ENCODE peak calls at places on chromosomes 4 and X, in four cellular contexts. One of them, this sample, is unnamed.

GRCh38 chr4:2781911-2782310 is 11.0 kb upstream of the SH3BP2 start:
- DNase-seq in H54: no peak
- DNase-seq in activated gamma-delta T cell treated with anti-CD3 and anti-CD28 coated beads, Interleukin-2, amount 50 U/mL, for 16 hours: no peak
- DNase-seq in dorsolateral prefrontal cortex: no peak
- DNase-seq in this sample: no peak

GRCh38 chr4:103098746-103099421 is 750 bp downstream of the BDH2 start:
- DNase-seq in activated gamma-delta T cell treated with anti-CD3 and anti-CD28 coated beads, Interleukin-2, amount 50 U/mL, for 16 hours: no peak
- DNase-seq in dorsolateral prefrontal cortex: no peak
- DNase-seq in H54: no peak
- DNase-seq in this sample: no peak

GRCh38 chr4:52789774-52790173 is 38.5 kb upstream of the ERVMER34-1 start:
- DNase-seq in dorsolateral prefrontal cortex: no peak
- DNase-seq in activated gamma-delta T cell treated with anti-CD3 and anti-CD28 coated beads, Interleukin-2, amount 50 U/mL, for 16 hours: no peak
- DNase-seq in H54: no peak
- DNase-seq in this sample: no peak

GRCh38 chr4:26226978-26227377 is 93.8 kb upstream of the RBPJ start:
- DNase-seq in activated gamma-delta T cell treated with anti-CD3 and anti-CD28 coated beads, Interleukin-2, amount 50 U/mL, for 16 hours: no peak
- DNase-seq in H54: no peak
- DNase-seq in dorsolateral prefrontal cortex: no peak
- DNase-seq in this sample: no peak

GRCh38 chr4:178356725-178357124 is 914.5 kb upstream of the AGA start:
- DNase-seq in dorsolateral prefrontal cortex: no peak
- DNase-seq in H54: no peak
- DNase-seq in activated gamma-delta T cell treated with anti-CD3 and anti-CD28 coated beads, Interleukin-2, amount 50 U/mL, for 16 hours: no peak
- DNase-seq in this sample: no peak

GRCh38 chrX:39969099-39969825 is 128.5 kb downstream of the BCOR start:
- DNase-seq in dorsolateral prefrontal cortex: no peak
- DNase-seq in activated gamma-delta T cell treated with anti-CD3 and anti-CD28 coated beads, Interleukin-2, amount 50 U/mL, for 16 hours: no peak
- DNase-seq in H54: no peak
- DNase-seq in this sample: no peak

GRCh38 chr4:103052145-103052544 is 24.4 kb downstream of the SLC9B2 start:
- DNase-seq in dorsolateral prefrontal cortex: no peak
- DNase-seq in activated gamma-delta T cell treated with anti-CD3 and anti-CD28 coated beads, Interleukin-2, amount 50 U/mL, for 16 hours: no peak
- DNase-seq in H54: no peak
- DNase-seq in this sample: no peak

GRCh38 chr4:179467890-179468289 is 2025.7 kb upstream of the AGA start:
- DNase-seq in dorsolateral prefrontal cortex: no peak
- DNase-seq in activated gamma-delta T cell treated with anti-CD3 and anti-CD28 coated beads, Interleukin-2, amount 50 U/mL, for 16 hours: no peak
- DNase-seq in H54: no peak
- DNase-seq in this sample: no peak

GRCh38 chrX:38129366-38129765 is 91.3 kb downstream of the SRPX start:
- DNase-seq in H54: no peak
- DNase-seq in activated gamma-delta T cell treated with anti-CD3 and anti-CD28 coated beads, Interleukin-2, amount 50 U/mL, for 16 hours: no peak
- DNase-seq in dorsolateral prefrontal cortex: no peak
- DNase-seq in this sample: no peak

GRCh38 chrX:38699603-38700110 is 101.6 kb upstream of the MID1IP1 start:
- DNase-seq in H54: no peak
- DNase-seq in dorsolateral prefrontal cortex: no peak
- DNase-seq in activated gamma-delta T cell treated with anti-CD3 and anti-CD28 coated beads, Interleukin-2, amount 50 U/mL, for 16 hours: no peak
- DNase-seq in this sample: no peak

GRCh38 chr4:187021436-187022205 is 298.0 kb upstream of the FAT1 start:
- DNase-seq in dorsolateral prefrontal cortex: no peak
- DNase-seq in H54: no peak
- DNase-seq in activated gamma-delta T cell treated with anti-CD3 and anti-CD28 coated beads, Interleukin-2, amount 50 U/mL, for 16 hours: no peak
- DNase-seq in this sample: no peak

GRCh38 chr4:51843309-51844156 is 580 bp downstream of the DCUN1D4 start:
- DNase-seq in dorsolateral prefrontal cortex: peak
- DNase-seq in activated gamma-delta T cell treated with anti-CD3 and anti-CD28 coated beads, Interleukin-2, amount 50 U/mL, for 16 hours: peak
- DNase-seq in H54: peak
- DNase-seq in this sample: peak

GRCh38 chrX:150587585-150588503 is 19.4 kb downstream of the MTM1 start:
- DNase-seq in activated gamma-delta T cell treated with anti-CD3 and anti-CD28 coated beads, Interleukin-2, amount 50 U/mL, for 16 hours: peak
- DNase-seq in H54: no peak
- DNase-seq in dorsolateral prefrontal cortex: peak
- DNase-seq in this sample: no peak

GRCh38 chr4:133476064-133476463 is 327.0 kb downstream of the PCDH10 start:
- DNase-seq in activated gamma-delta T cell treated with anti-CD3 and anti-CD28 coated beads, Interleukin-2, amount 50 U/mL, for 16 hours: no peak
- DNase-seq in dorsolateral prefrontal cortex: no peak
- DNase-seq in H54: no peak
- DNase-seq in this sample: no peak

GRCh38 chr4:41541697-41542096 is 3.7 kb downstream of the LIMCH1 start:
- DNase-seq in H54: no peak
- DNase-seq in activated gamma-delta T cell treated with anti-CD3 and anti-CD28 coated beads, Interleukin-2, amount 50 U/mL, for 16 hours: no peak
- DNase-seq in dorsolateral prefrontal cortex: no peak
- DNase-seq in this sample: no peak

GRCh38 chr4:106993846-106994245 is 42.3 kb downstream of the DKK2 start:
- DNase-seq in H54: no peak
- DNase-seq in activated gamma-delta T cell treated with anti-CD3 and anti-CD28 coated beads, Interleukin-2, amount 50 U/mL, for 16 hours: no peak
- DNase-seq in dorsolateral prefrontal cortex: no peak
- DNase-seq in this sample: no peak

GRCh38 chrX:118569676-118570075 is 74.1 kb downstream of the DOCK11 start:
- DNase-seq in activated gamma-delta T cell treated with anti-CD3 and anti-CD28 coated beads, Interleukin-2, amount 50 U/mL, for 16 hours: no peak
- DNase-seq in H54: no peak
- DNase-seq in dorsolateral prefrontal cortex: no peak
- DNase-seq in this sample: no peak

GRCh38 chrX:77820328-77820727 is 34.3 kb upstream of the ATRX start:
- DNase-seq in activated gamma-delta T cell treated with anti-CD3 and anti-CD28 coated beads, Interleukin-2, amount 50 U/mL, for 16 hours: no peak
- DNase-seq in H54: no peak
- DNase-seq in dorsolateral prefrontal cortex: no peak
- DNase-seq in this sample: no peak

GRCh38 chr4:3766207-3766790 is at the start of gene ADRA2C:
- DNase-seq in dorsolateral prefrontal cortex: no peak
- DNase-seq in activated gamma-delta T cell treated with anti-CD3 and anti-CD28 coated beads, Interleukin-2, amount 50 U/mL, for 16 hours: no peak
- DNase-seq in H54: peak
- DNase-seq in this sample: peak

GRCh38 chr4:20075479-20075878 is 176.2 kb upstream of the SLIT2 start:
- DNase-seq in dorsolateral prefrontal cortex: no peak
- DNase-seq in activated gamma-delta T cell treated with anti-CD3 and anti-CD28 coated beads, Interleukin-2, amount 50 U/mL, for 16 hours: no peak
- DNase-seq in H54: no peak
- DNase-seq in this sample: no peak

GRCh38 chr4:3473251-3473942 is 10.3 kb downstream of the DOK7 start:
- DNase-seq in activated gamma-delta T cell treated with anti-CD3 and anti-CD28 coated beads, Interleukin-2, amount 50 U/mL, for 16 hours: no peak
- DNase-seq in H54: no peak
- DNase-seq in dorsolateral prefrontal cortex: no peak
- DNase-seq in this sample: no peak

GRCh38 chrX:40773809-40774208 is 38.5 kb upstream of the MED14 start:
- DNase-seq in activated gamma-delta T cell treated with anti-CD3 and anti-CD28 coated beads, Interleukin-2, amount 50 U/mL, for 16 hours: no peak
- DNase-seq in dorsolateral prefrontal cortex: no peak
- DNase-seq in H54: no peak
- DNase-seq in this sample: no peak

GRCh38 chrX:63922221-63922620 is 137.2 kb upstream of the ARHGEF9 start:
- DNase-seq in dorsolateral prefrontal cortex: no peak
- DNase-seq in H54: peak
- DNase-seq in activated gamma-delta T cell treated with anti-CD3 and anti-CD28 coated beads, Interleukin-2, amount 50 U/mL, for 16 hours: no peak
- DNase-seq in this sample: no peak

GRCh38 chr4:107391630-107392028 is 328.4 kb downstream of the PAPSS1 start:
- DNase-seq in H54: no peak
- DNase-seq in dorsolateral prefrontal cortex: no peak
- DNase-seq in activated gamma-delta T cell treated with anti-CD3 and anti-CD28 coated beads, Interleukin-2, amount 50 U/mL, for 16 hours: no peak
- DNase-seq in this sample: no peak

GRCh38 chr4:4762300-4762699 is 97.2 kb upstream of the MSX1 start:
- DNase-seq in dorsolateral prefrontal cortex: no peak
- DNase-seq in H54: no peak
- DNase-seq in activated gamma-delta T cell treated with anti-CD3 and anti-CD28 coated beads, Interleukin-2, amount 50 U/mL, for 16 hours: no peak
- DNase-seq in this sample: no peak

GRCh38 chr4:6125103-6125651 is 75.2 kb downstream of the JAKMIP1 start:
- DNase-seq in dorsolateral prefrontal cortex: no peak
- DNase-seq in H54: no peak
- DNase-seq in activated gamma-delta T cell treated with anti-CD3 and anti-CD28 coated beads, Interleukin-2, amount 50 U/mL, for 16 hours: no peak
- DNase-seq in this sample: no peak

GRCh38 chr4:8281519-8282133 is 12.1 kb downstream of the HTRA3 start:
- DNase-seq in H54: no peak
- DNase-seq in activated gamma-delta T cell treated with anti-CD3 and anti-CD28 coated beads, Interleukin-2, amount 50 U/mL, for 16 hours: no peak
- DNase-seq in dorsolateral prefrontal cortex: no peak
- DNase-seq in this sample: no peak

GRCh38 chrX:100864967-100865366 is 9.2 kb downstream of the NOX1 start:
- DNase-seq in dorsolateral prefrontal cortex: no peak
- DNase-seq in activated gamma-delta T cell treated with anti-CD3 and anti-CD28 coated beads, Interleukin-2, amount 50 U/mL, for 16 hours: no peak
- DNase-seq in H54: peak
- DNase-seq in this sample: peak

GRCh38 chr4:132332932-132333722 is 816.0 kb upstream of the PCDH10 start:
- DNase-seq in dorsolateral prefrontal cortex: no peak
- DNase-seq in H54: no peak
- DNase-seq in activated gamma-delta T cell treated with anti-CD3 and anti-CD28 coated beads, Interleukin-2, amount 50 U/mL, for 16 hours: no peak
- DNase-seq in this sample: no peak

GRCh38 chrX:74242050-74242449 is 61.9 kb upstream of the ZCCHC13 start:
- DNase-seq in activated gamma-delta T cell treated with anti-CD3 and anti-CD28 coated beads, Interleukin-2, amount 50 U/mL, for 16 hours: no peak
- DNase-seq in H54: no peak
- DNase-seq in dorsolateral prefrontal cortex: no peak
- DNase-seq in this sample: no peak

GRCh38 chr4:110675406-110675805 is 52.5 kb upstream of the PITX2 start:
- DNase-seq in activated gamma-delta T cell treated with anti-CD3 and anti-CD28 coated beads, Interleukin-2, amount 50 U/mL, for 16 hours: no peak
- DNase-seq in H54: no peak
- DNase-seq in dorsolateral prefrontal cortex: no peak
- DNase-seq in this sample: no peak

GRCh38 chrX:153766098-153766817 is 2.2 kb downstream of the PLXNB3 start:
- DNase-seq in dorsolateral prefrontal cortex: no peak
- DNase-seq in activated gamma-delta T cell treated with anti-CD3 and anti-CD28 coated beads, Interleukin-2, amount 50 U/mL, for 16 hours: no peak
- DNase-seq in H54: peak
- DNase-seq in this sample: no peak

GRCh38 chrX:130060122-130061069 is 49.9 kb downstream of the ELF4 start:
- DNase-seq in H54: peak
- DNase-seq in dorsolateral prefrontal cortex: peak
- DNase-seq in activated gamma-delta T cell treated with anti-CD3 and anti-CD28 coated beads, Interleukin-2, amount 50 U/mL, for 16 hours: peak
- DNase-seq in this sample: peak

GRCh38 chr4:118180776-118181175 is 146.5 kb downstream of the NDST3 start:
- DNase-seq in H54: no peak
- DNase-seq in activated gamma-delta T cell treated with anti-CD3 and anti-CD28 coated beads, Interleukin-2, amount 50 U/mL, for 16 hours: no peak
- DNase-seq in dorsolateral prefrontal cortex: no peak
- DNase-seq in this sample: no peak

GRCh38 chrX:41308884-41309655 is 24.9 kb upstream of the DDX3X start:
- DNase-seq in dorsolateral prefrontal cortex: no peak
- DNase-seq in H54: no peak
- DNase-seq in activated gamma-delta T cell treated with anti-CD3 and anti-CD28 coated beads, Interleukin-2, amount 50 U/mL, for 16 hours: no peak
- DNase-seq in this sample: no peak

GRCh38 chr4:119207051-119207450 is 5.5 kb upstream of the USP53 start:
- DNase-seq in H54: no peak
- DNase-seq in activated gamma-delta T cell treated with anti-CD3 and anti-CD28 coated beads, Interleukin-2, amount 50 U/mL, for 16 hours: no peak
- DNase-seq in dorsolateral prefrontal cortex: no peak
- DNase-seq in this sample: no peak

GRCh38 chr4:76744253-76744921 is 153.6 kb downstream of the SOWAHB start:
- DNase-seq in activated gamma-delta T cell treated with anti-CD3 and anti-CD28 coated beads, Interleukin-2, amount 50 U/mL, for 16 hours: no peak
- DNase-seq in dorsolateral prefrontal cortex: no peak
- DNase-seq in H54: no peak
- DNase-seq in this sample: no peak

GRCh38 chr4:176002007-176002623 is 63.5 kb upstream of the WDR17 start:
- DNase-seq in dorsolateral prefrontal cortex: no peak
- DNase-seq in H54: peak
- DNase-seq in activated gamma-delta T cell treated with anti-CD3 and anti-CD28 coated beads, Interleukin-2, amount 50 U/mL, for 16 hours: no peak
- DNase-seq in this sample: no peak

GRCh38 chr4:106096454-106096853 is 201.2 kb downstream of the NPNT start:
- DNase-seq in dorsolateral prefrontal cortex: no peak
- DNase-seq in H54: no peak
- DNase-seq in activated gamma-delta T cell treated with anti-CD3 and anti-CD28 coated beads, Interleukin-2, amount 50 U/mL, for 16 hours: no peak
- DNase-seq in this sample: no peak